ENCODE peak calls at places on chromosome 3, in four cellular contexts. W is spleen, S is transverse colon, H is suprapubic skin. B is an unnamed sample.

GRCh38 chr3:126191246-126191645 is 10.9 kb upstream of the ALDH1L1 start:
- DNase-seq in S (no peak), W (no peak), H (no peak), B (no peak)

GRCh38 chr3:6799264-6799915 is 61.5 kb upstream of the GRM7 start:
- DNase-seq in H (no peak), S (peak), W (no peak), B (no peak)

GRCh38 chr3:42649783-42650182 is 3.7 kb upstream of the ZBTB47 start:
- DNase-seq in S (no peak), W (no peak), H (no peak), B (no peak)

GRCh38 chr3:15932348-15933300 is 134.8 kb upstream of the ANKRD28 start:
- DNase-seq in S (no peak), W (no peak), H (no peak), B (no peak)

GRCh38 chr3:179073816-179074215 is 2.2 kb upstream of the ZMAT3 start:
- DNase-seq in S (no peak), W (no peak), H (no peak), B (no peak)

GRCh38 chr3:137509354-137510045 is 254.6 kb upstream of the SOX14 start:
- DNase-seq in W (no peak), S (no peak), H (no peak), B (no peak)

GRCh38 chr3:63264716-63265115 is 13.4 kb upstream of the SYNPR start:
- DNase-seq in W (no peak), H (no peak), S (no peak), B (no peak)

GRCh38 chr3:159928071-159928491 is 60.6 kb upstream of the IL12A start:
- DNase-seq in W (no peak), H (no peak), S (no peak), B (no peak)

GRCh38 chr3:20480771-20481170 is 294.8 kb upstream of the SGO1 start:
- DNase-seq in H (no peak), S (no peak), W (no peak), B (no peak)

GRCh38 chr3:126895178-126896066 is 87.5 kb upstream of the PLXNA1 start:
- DNase-seq in H (no peak), W (no peak), S (no peak), B (no peak)

GRCh38 chr3:84547971-84548970 is 410.5 kb upstream of the CADM2 start:
- DNase-seq in S (no peak), W (no peak), H (no peak), B (no peak)

GRCh38 chr3:78506581-78507195 is 1261.1 kb downstream of the ROBO1 start:
- DNase-seq in S (no peak), H (no peak), W (no peak), B (no peak)

GRCh38 chr3:101936419-101937331 is 87.4 kb downstream of the NFKBIZ start:
- DNase-seq in H (no peak), S (no peak), W (no peak), B (no peak)

GRCh38 chr3:58242340-58242739 is 4.7 kb downstream of the ABHD6 start:
- DNase-seq in W (no peak), H (no peak), S (no peak), B (no peak)

GRCh38 chr3:29183346-29184087 is 97.4 kb upstream of the RBMS3 start:
- DNase-seq in H (no peak), W (no peak), S (no peak), B (no peak)

GRCh38 chr3:47612178-47612577 is 33.5 kb upstream of the CSPG5 start:
- DNase-seq in W (no peak), S (no peak), H (no peak), B (no peak)

GRCh38 chr3:187739125-187739560 is 6.1 kb downstream of the BCL6 start:
- DNase-seq in H (peak), S (no peak), W (peak), B (no peak)
- H3K4me3 ChIP-seq in H (peak), S (peak), W (peak), B (peak)

GRCh38 chr3:192129586-192129985 is 597.8 kb downstream of the FGF12 start:
- DNase-seq in W (no peak), S (no peak), H (no peak), B (no peak)
- TF ChIP-seq POLR2AphosphoS5 in W (no peak), S (no peak), H (no peak), B (no peak)

GRCh38 chr3:162799910-162800309 is 1303.3 kb downstream of the OTOL1 start:
- DNase-seq in S (no peak), H (no peak), W (no peak), B (no peak)
- TF ChIP-seq CTCF in S (no peak), H (no peak), W (no peak), B (no peak)

DNA sequence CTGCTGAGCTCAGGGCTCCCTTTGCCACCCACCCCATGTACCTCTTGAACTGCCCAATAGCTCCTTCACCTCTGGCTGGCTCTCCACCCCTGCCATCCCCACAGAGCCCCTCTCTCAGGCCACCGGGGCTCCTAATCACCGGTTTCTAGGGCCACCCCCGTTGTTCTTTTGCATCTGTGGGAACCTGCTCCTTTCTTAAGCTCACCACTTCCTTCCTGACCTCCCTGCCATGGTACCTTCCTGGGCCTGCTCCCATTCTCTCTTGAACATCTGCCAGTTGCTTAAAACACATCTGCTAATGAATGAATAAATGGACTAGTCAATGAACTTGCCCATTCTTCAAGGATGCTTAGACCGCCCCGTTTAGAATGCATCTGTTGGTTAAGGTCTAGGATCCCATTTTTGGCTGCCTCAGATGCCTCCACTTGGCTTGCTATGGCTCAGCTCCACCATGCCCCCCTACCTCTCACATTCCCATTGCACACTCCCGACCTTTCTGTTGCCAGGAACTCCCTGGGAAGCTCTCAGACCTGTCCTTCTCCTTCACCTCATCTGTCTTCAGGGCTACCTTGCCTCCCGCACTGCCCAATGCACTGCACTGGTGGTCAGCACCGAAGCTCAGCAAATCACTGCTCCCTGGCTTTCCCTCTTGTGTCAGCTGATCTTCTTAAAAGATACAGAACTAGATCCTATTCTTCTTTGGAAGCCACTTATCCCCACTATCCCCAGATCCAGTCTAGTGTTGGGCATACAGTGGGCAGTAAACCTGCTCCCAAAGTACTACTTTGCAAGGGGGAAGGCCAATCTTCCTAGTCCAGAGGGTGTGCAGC is 9.1 kb downstream of the AMOTL2 start:
- DNase-seq in H (peak), S (no peak), W (peak), B (no peak)
- H3K4me3 ChIP-seq in H (peak), S (no peak), W (no peak), B (no peak)

DNA sequence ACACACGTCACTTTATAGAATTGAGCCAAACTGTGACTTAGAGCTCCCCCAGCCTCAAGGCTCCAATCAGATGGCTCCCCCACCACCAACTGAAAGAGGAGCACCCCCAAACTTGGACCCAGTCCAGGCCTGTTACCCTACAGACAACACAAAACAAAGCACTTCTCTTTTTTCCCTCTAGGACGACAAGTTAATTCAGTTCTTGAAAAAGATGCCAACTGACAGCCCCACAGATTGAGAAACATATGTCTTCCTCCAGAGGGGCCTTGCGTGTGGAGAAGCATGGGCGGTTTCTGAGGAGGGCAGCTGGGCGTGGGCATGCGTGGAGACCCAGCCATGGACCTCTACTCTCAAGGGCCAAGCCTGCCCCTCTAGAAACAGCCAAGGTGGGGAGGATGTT is 229.5 kb downstream of the SHQ1 start:
- DNase-seq in W (no peak), S (no peak), H (no peak), B (no peak)
- TF ChIP-seq POLR2AphosphoS5 in W (no peak), S (no peak), H (no peak), B (no peak)

GRCh38 chr3:140913728-140914127 is 27.9 kb upstream of the SLC25A36 start:
- DNase-seq in S (no peak), W (no peak), H (no peak), B (no peak)

GRCh38 chr3:140910860-140911259 is 30.8 kb upstream of the SLC25A36 start:
- DNase-seq in W (no peak), H (no peak), S (no peak), B (no peak)

GRCh38 chr3:140914384-140914945 is 27.2 kb upstream of the SLC25A36 start:
- DNase-seq in W (no peak), S (no peak), H (no peak), B (no peak)

GRCh38 chr3:140916603-140917002 is 25.0 kb upstream of the SLC25A36 start:
- DNase-seq in H (no peak), S (no peak), W (no peak), B (no peak)

DNA sequence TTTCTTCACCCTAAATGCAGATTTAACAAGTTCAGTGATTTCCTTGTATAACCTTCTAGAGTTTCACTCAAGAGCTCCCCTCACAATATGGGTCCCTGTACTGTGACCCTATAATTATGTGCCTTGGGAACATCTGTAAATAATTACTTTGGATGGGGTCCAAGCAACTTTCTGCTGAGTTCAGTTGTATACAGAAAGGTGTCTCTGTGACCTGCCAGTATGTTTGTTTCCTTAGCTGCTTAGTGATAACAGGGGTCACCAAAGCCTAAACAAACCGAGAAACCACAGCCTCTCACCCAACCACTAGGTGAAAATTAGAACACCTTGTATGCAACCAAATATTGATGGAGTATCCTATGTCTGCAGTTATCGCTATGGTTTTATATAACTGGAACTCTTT is 29.8 kb upstream of the SLC25A36 start:
- DNase-seq in W (no peak), S (no peak), H (no peak), B (no peak)
- TF ChIP-seq CTCF in W (no peak), S (no peak), H (no peak), B (no peak)

GRCh38 chr3:148006508-148006907 is 597.3 kb downstream of the ZIC1 start:
- DNase-seq in W (no peak), H (no peak), S (no peak), B (no peak)
- H3K4me3 ChIP-seq in W (no peak), H (no peak), S (no peak), B (no peak)

GRCh38 chr3:148379763-148380162 is 317.9 kb upstream of the AGTR1 start:
- DNase-seq in S (no peak), W (no peak), H (no peak), B (no peak)
- TF ChIP-seq POLR2AphosphoS5 in S (no peak), W (no peak), H (no peak), B (no peak)

GRCh38 chr3:9932843-9933560 is 632 bp upstream of the CRELD1 start:
- DNase-seq in H (peak), W (peak), S (peak), B (peak)
- TF ChIP-seq CTCF in H (peak), W (peak), S (peak), B (peak)

B was measured in breast epithelium.